ENCODE peak calls at places on chromosomes 11 and 22, in five cellular contexts. R is keratinocyte, V is neuronal stem cell, N is heart right ventricle, F is cardiac muscle cell. B is an unnamed sample.

GRCh38 chr22:46023558-46023981 is 46.6 kb upstream of the WNT7B start:
- DNase-seq in R (no peak), V (no peak), N (no peak), F (peak; percentile 58), B (no peak)

GRCh38 chr11:128346808-128347207 is 240.6 kb downstream of the ETS1 start:
- DNase-seq in R (no peak), V (no peak), N (no peak), F (peak; percentile 60), B (no peak)

GRCh38 chr11:10114593-10115404 is 179.2 kb downstream of the SBF2 start:
- DNase-seq in R (no peak), V (no peak), N (no peak), F (no peak), B (no peak)

GRCh38 chr22:24200616-24201212 is 19.4 kb downstream of the SUSD2 start:
- DNase-seq in R (no peak), V (no peak), N (no peak), F (peak; percentile 78), B (peak; percentile 41)

GRCh38 chr22:26781591-26781990 is 124.2 kb downstream of the MIAT start:
- DNase-seq in R (no peak), V (no peak), N (no peak), F (no peak), B (no peak)

GRCh38 chr11:113577356-113578163 is 102.4 kb upstream of the DRD2 start:
- DNase-seq in R (no peak), V (no peak), N (no peak), F (no peak), B (peak; percentile 56)

GRCh38 chr11:5343474-5344335 is at the start of gene OR51B5:
- DNase-seq in R (no peak), V (no peak), N (no peak), F (no peak), B (no peak)

GRCh38 chr11:109892321-109892794 is 200.8 kb upstream of the ZC3H12C start:
- DNase-seq in R (peak; percentile 89), V (no peak), N (no peak), F (no peak), B (no peak)

GRCh38 chr11:46673713-46674462 is 26.5 kb downstream of the ARHGAP1 start:
- DNase-seq in R (no peak), V (no peak), N (no peak), F (no peak), B (no peak)

GRCh38 chr11:132125855-132126841 is 755.7 kb downstream of the NTM start:
- DNase-seq in R (no peak), V (peak; percentile 30), N (no peak), F (peak; percentile 36), B (no peak)

DNA sequence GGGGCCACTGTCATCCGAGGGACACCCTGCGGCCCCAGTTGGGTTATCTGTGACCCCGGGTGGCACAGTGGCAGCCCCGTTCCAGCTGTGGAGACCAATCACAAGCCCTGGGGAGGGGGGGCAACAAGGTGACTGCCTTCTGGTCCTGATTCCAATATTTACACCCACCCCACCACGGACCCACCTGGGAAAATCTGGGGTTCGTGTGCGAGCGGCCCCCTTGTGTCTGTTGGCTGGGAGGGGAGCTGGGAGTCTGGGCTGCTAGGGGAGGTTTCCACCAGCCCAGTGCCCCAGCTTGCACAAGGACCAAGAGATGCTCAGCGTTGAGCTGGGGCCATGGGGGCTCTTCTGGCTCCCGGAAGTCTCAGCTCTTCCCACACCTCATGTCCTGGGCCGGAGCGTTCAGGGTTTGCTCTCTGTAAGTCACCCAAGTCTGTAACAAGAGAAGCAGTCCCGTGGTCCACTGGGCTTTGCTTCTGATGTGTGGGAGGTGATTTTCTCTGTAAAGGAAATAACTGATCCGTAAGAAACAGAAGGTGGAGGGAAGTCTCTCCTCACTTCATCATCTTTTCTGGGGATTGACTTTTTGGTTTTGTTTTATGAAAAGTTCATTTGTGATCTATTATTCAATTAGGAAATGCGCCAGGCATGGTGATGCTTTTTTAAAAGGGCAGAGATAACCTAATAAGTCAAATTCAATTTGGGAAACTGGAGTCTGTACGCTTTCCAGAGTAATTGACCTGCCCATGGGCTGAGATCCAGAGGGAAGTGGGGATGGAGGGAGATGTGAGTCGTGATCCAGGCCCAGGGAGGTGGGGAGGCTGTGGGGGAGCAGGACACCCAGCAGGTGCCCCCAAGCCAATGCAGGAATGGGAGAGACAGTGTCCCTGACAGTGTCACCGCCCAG is 22.4 kb upstream of the GAL start:
- DNase-seq in R (no peak), V (no peak), N (no peak), F (peak; percentile 23), B (no peak)
- H3K4me1 ChIP-seq in R (no peaks in the 10 kb centered on the region), V (no peaks in the 10 kb centered on the region), N (peaks cover 11% of the 10 kb centered on the region), F (no peaks in the 10 kb centered on the region), B (peaks cover 6% of the 10 kb centered on the region)

GRCh38 chr11:96854425-96854824 is 464.6 kb downstream of the JRKL start:
- DNase-seq in R (no peak), V (no peak), N (no peak), F (no peak), B (no peak)
- H3K9me3 ChIP-seq in R (no peaks in the 10 kb centered on the region), V (no peaks in the 10 kb centered on the region), N (no peaks in the 10 kb centered on the region), F (no peaks in the 10 kb centered on the region), B (no peaks in the 10 kb centered on the region)

DNA sequence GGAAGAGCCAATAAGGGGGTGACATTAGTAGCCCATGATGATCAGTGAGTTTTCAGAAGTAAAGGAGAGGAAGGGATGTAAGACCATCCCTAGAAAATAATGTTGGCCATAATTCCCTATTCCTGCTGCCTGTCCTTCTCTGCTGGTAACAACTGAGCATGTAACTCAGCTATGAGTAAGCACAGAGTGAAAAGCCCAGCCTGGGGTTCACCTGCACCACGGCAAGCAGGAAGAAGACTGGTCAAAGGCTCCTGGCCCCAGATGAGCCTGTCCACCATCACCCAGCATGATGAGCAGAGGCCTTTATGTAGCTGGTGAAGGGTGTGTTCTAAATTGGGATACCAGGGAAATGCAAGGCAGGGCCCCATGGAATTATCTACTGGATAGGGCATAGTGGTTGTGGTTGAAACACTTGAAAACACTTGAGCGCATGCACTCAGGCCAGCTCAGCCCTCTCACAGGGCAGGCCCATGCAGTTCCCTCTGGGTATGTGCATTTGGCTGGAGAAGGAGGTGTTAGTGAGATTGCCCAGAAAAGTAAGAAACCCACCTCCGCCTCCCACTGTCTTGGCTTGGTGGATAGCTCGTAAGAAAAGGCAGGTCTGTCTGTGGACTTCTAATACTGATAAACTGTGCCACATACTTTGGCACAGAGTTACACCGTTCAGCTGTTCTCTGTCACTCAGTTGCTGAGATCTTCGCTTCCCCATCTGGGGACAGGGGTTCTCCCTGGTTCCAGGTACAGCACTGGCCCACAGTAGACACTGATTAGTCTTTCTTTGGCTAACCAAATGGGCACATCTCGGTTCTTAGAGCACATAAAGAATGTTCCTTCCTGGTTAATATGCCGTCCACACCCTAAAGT is 86.8 kb downstream of the AMOTL1 start:
- DNase-seq in R (no peak), V (no peak), N (peak; percentile 68), F (no peak), B (no peak)
- H3K36me3 ChIP-seq in R (peaks cover 67% of the 10 kb centered on the region), V (peaks cover 32% of the 10 kb centered on the region), N (peaks cover 96% of the 10 kb centered on the region), F (no peaks in the 10 kb centered on the region), B (peaks cover 26% of the 10 kb centered on the region)

GRCh38 chr11:708511-708910 is 2.5 kb downstream of the EPS8L2 start:
- DNase-seq in R (no peak), V (no peak), N (no peak), F (no peak), B (no peak)
- H3K4me1 ChIP-seq in R (peaks cover 20% of the 10 kb centered on the region), V (peaks cover 17% of the 10 kb centered on the region), N (peaks cover 23% of the 10 kb centered on the region), F (peaks cover 13% of the 10 kb centered on the region), B (peaks cover 54% of the 10 kb centered on the region)

DNA sequence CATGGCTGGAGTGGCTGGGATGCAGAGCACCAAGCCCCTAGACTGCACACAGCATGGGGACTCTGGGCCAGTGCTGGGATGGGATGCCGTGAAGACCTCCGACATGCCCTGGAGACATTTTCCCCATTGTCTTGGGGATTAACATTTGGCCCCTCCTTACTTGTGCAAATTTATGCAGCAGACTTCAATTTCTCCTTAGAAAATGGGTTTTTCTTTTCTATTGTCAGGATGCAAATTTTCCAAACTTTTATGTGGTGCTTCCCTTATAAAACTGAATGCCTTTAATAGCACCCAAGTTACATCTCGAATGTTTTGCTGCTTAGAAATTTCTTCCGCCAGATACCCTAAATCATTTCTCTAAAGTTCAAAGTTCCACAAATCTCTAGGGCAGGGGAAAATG is 29.2 kb downstream of the RSF1 start:
- DNase-seq in R (no peak), V (no peak), N (no peak), F (no peak), B (no peak)
- H3K9me3 ChIP-seq in R (no peaks in the 10 kb centered on the region), V (peaks cover 11% of the 10 kb centered on the region), N (no peaks in the 10 kb centered on the region), F (no peaks in the 10 kb centered on the region), B (no peaks in the 10 kb centered on the region)

DNA sequence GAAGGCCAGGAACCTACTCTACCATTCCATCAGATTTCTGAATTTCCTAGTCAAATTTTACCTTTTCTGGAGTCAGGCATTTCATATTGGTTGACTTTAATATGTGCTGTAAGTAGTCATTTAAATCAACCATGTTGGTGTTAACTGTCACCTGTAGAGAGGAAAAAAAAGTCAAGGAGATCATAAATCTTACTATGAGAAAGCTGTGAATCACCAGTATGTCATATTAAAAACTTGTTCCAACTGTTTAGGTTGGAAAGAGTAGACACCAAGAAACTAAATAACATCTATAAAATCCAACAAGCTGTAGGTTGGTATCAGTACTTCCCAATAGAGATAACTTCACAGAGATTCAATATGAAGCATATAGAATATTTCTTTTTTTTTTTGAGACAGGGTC is 39.5 kb downstream of the COPB1 start:
- DNase-seq in R (no peak), V (no peak), N (no peak), F (no peak), B (no peak)
- H3K36me3 ChIP-seq in R (peaks cover 43% of the 10 kb centered on the region), V (peaks cover 16% of the 10 kb centered on the region), N (peaks cover 88% of the 10 kb centered on the region), F (peaks cover 78% of the 10 kb centered on the region), B (peaks cover 92% of the 10 kb centered on the region)

DNA sequence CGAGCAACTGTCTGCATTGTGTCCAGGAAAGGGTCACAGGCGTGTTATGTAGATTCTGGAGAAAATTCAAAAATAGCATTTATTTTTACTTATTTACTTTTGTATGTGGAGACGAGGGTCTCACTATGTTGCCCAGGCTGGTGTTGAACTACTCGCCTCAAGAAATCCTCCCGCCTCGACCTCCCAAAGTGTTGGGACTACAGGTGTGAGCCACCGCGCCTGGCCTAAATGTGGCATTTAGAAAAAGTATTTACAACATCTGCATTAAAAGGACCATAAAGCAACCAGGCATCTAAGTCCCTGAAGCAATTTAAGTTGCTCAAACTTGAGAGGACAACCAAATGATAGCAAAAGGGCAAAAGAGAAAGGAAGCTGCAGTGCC is 637 bp downstream of the TRIM66 start:
- DNase-seq in R (no peak), V (no peak), N (no peak), F (no peak), B (no peak)
- H3K4me1 ChIP-seq in R (peaks cover 29% of the 10 kb centered on the region), V (peaks cover 7% of the 10 kb centered on the region), N (peaks cover 22% of the 10 kb centered on the region), F (no peaks in the 10 kb centered on the region), B (peaks cover 19% of the 10 kb centered on the region)

B was measured in stomach.